ENCODE peak calls at places on chromosomes 11 and 22, in six cellular contexts. U is astrocyte; V is stimulated activated CD8-positive, alpha-beta memory T cell treated with anti-CD3 and anti-CD28 coated beads, Interleukin-12 subunit alpha, Interleukin-12 subunit beta, amount 100 ng/mL, for 4 hours; Q is lung microvascular endothelial cell; Y is activated T-cell treated with anti-CD3 and anti-CD28 coated beads, Interleukin-2, amount 50 U/mL, for 1 hour; S is DND-41. A is an unnamed sample.

GRCh38 chr11:92500463-92500862 is 275.8 kb downstream of the FAT3 start:
- DNase-seq in U (no peak), V (no peak), Q (no peak), Y (no peak), S (no peak), A (peak; percentile 56)

GRCh38 chr11:134460881-134461280 is 48.8 kb upstream of the B3GAT1 start:
- DNase-seq in U (no peak), V (no peak), Q (no peak), Y (no peak), S (no peak), A (no peak)

GRCh38 chr11:72331761-72332160 is 87.8 kb upstream of the PHOX2A start:
- DNase-seq in U (no peak), V (no peak), Q (no peak), Y (no peak), S (no peak), A (no peak)

GRCh38 chr22:23107487-23108323 is 34.1 kb downstream of the RSPH14 start:
- DNase-seq in U (no peak), V (no peak), Q (no peak), Y (no peak), S (no peak), A (no peak)

GRCh38 chr11:30109774-30110173 is 92.9 kb upstream of the KCNA4 start:
- DNase-seq in U (no peak), V (no peak), Q (no peak), Y (no peak), S (no peak), A (no peak)

GRCh38 chr11:60995798-60996197 is 24.3 kb downstream of the CD6 start:
- DNase-seq in U (no peak), V (no peak), Q (peak; percentile 23), Y (no peak), S (no peak), A (peak; percentile 64)

GRCh38 chr11:1140642-1141490 is 16.9 kb upstream of the MUC5AC start:
- DNase-seq in U (no peak), V (no peak), Q (no peak), Y (peak; percentile 3), S (no peak), A (no peak)

GRCh38 chr22:48840112-48840949 is 987.3 kb downstream of the BRD1 start:
- DNase-seq in U (no peak), V (no peak), Q (no peak), Y (no peak), S (no peak), A (no peak)

GRCh38 chr22:24290459-24290858 is 19.8 kb downstream of the SPECC1L start:
- DNase-seq in U (peak; percentile 36), V (no peak), Q (no peak), Y (no peak), S (no peak), A (no peak)

GRCh38 chr11:71139516-71140205 is 112.7 kb downstream of the SHANK2 start:
- DNase-seq in U (no peak), V (no peak), Q (no peak), Y (no peak), S (no peak), A (no peak)

GRCh38 chr11:79189604-79190003 is 251.2 kb downstream of the TENM4 start:
- DNase-seq in U (no peak), V (no peak), Q (no peak), Y (no peak), S (no peak), A (no peak)

GRCh38 chr11:96333076-96333744 is 9.8 kb downstream of the MAML2 start:
- DNase-seq in U (peak; percentile 68), V (no peak), Q (no peak), Y (no peak), S (no peak), A (no peak)

GRCh38 chr22:26474687-26475086 is 8.9 kb downstream of the HPS4 start:
- DNase-seq in U (peak; percentile 56), V (no peak), Q (no peak), Y (no peak), S (no peak), A (peak; percentile 10)

GRCh38 chr11:17014321-17014773 is at the start of gene PLEKHA7:
- DNase-seq in U (no peak), V (no peak), Q (no peak), Y (peak; percentile 39), S (no peak), A (no peak)

GRCh38 chr22:46110215-46110614 is 40.1 kb upstream of the PPARA start:
- DNase-seq in U (peak; percentile 49), V (no peak), Q (no peak), Y (no peak), S (no peak), A (no peak)

GRCh38 chr11:124891390-124891861 is 6.2 kb downstream of the ROBO4 start:
- DNase-seq in U (no peak), V (no peak), Q (no peak), Y (no peak), S (no peak), A (no peak)